ENCODE peak calls at places on chromosomes 12 and 14, in nine cellular contexts. F is OCI-LY7; I is activated T-cell treated with anti-CD3 and anti-CD28 coated beads, Interleukin-2, amount 50 U/mL, for 72 hours; R is stimulated activated CD8-positive, alpha-beta memory T cell treated with anti-CD3 and anti-CD28 coated beads, Interleukin-7, amount 100 ng/mL, for 24 hours; C is GM23248; V is SW480; N is activated CD8-positive, alpha-beta memory T cell treated with anti-CD3 and anti-CD28 coated beads, Interleukin-2, amount 10 ng/mL, durations not matched to agents 7 days and 5 days; Q is HS-27A; H is hypothalamus. A is an unnamed sample.

GRCh38 chr12:77324763-77325468 is 259.5 kb upstream of the E2F7 start:
- DNase-seq in I (peak), F (peak), N (peak), Q (peak), H (peak), C (peak), V (peak), R (peak), A (peak)

GRCh38 chr14:50762001-50762930 is 68.7 kb downstream of the NIN start:
- DNase-seq in I (peak), C (peak), R (no peak), F (no peak), Q (peak), V (no peak), N (peak), H (peak), A (no peak)

GRCh38 chr12:118549506-118550109 is 173.3 kb downstream of the SUDS3 start:
- DNase-seq in V (no peak), C (no peak), Q (no peak), I (no peak), R (no peak), N (no peak), F (no peak), H (no peak), A (no peak)

GRCh38 chr14:92951912-92952471 is 29.0 kb downstream of the CHGA start:
- DNase-seq in N (peak), V (peak), I (peak), C (peak), Q (peak), F (peak), H (peak), R (peak), A (no peak)

GRCh38 chr14:67377916-67378315 is 17.8 kb downstream of the EIF2S1 start:
- DNase-seq in V (no peak), I (no peak), C (no peak), Q (no peak), N (no peak), F (no peak), R (no peak), H (no peak), A (no peak)

GRCh38 chr12:55705802-55706402 is 1.8 kb downstream of the ITGA7 start:
- DNase-seq in C (no peak), I (no peak), R (no peak), H (no peak), V (no peak), Q (no peak), N (no peak), F (peak), A (no peak)

GRCh38 chr12:117134059-117134458 is 34.8 kb upstream of the TESC start:
- DNase-seq in I (peak), Q (no peak), H (no peak), N (peak), V (no peak), F (no peak), C (peak), R (peak), A (no peak)

GRCh38 chr14:97158102-97158501 is 360.9 kb downstream of the VRK1 start:
- DNase-seq in N (no peak), R (no peak), C (no peak), H (no peak), F (no peak), I (no peak), Q (no peak), V (no peak), A (no peak)

GRCh38 chr12:85394809-85395208 is 114.8 kb downstream of the ALX1 start:
- DNase-seq in F (no peak), V (no peak), N (no peak), C (peak), H (no peak), Q (no peak), R (no peak), I (no peak), A (no peak)

GRCh38 chr14:79229383-79229875 is 981.9 kb downstream of the DIO2 start:
- DNase-seq in F (no peak), N (no peak), R (no peak), H (no peak), Q (no peak), C (no peak), I (no peak), V (no peak), A (no peak)

GRCh38 chr14:35341454-35342159 is 49.4 kb downstream of the PSMA6 start:
- DNase-seq in V (peak), N (no peak), I (peak), R (no peak), F (no peak), Q (peak), H (peak), C (peak), A (peak)

GRCh38 chr12:114692558-114693531 is 8.9 kb upstream of the TBX3 start:
- DNase-seq in R (no peak), I (no peak), H (no peak), F (no peak), V (peak), N (no peak), Q (no peak), C (peak), A (no peak)

GRCh38 chr12:54259194-54260011 is 20.5 kb downstream of the CBX5 start:
- DNase-seq in C (peak), R (peak), V (peak), N (no peak), H (peak), Q (no peak), F (peak), I (peak), A (peak)

GRCh38 chr12:46585854-46586621 is 213.5 kb upstream of the SLC38A2 start:
- DNase-seq in V (peak), C (peak), F (peak), R (no peak), N (peak), Q (peak), H (no peak), I (peak), A (no peak)

GRCh38 chr14:102968306-102968705 is 45.8 kb downstream of the AMN start:
- DNase-seq in H (no peak), V (no peak), R (no peak), I (no peak), N (no peak), F (no peak), Q (no peak), C (no peak), A (no peak)

GRCh38 chr14:61933021-61933420 is 170.8 kb downstream of the SNAPC1 start:
- DNase-seq in H (no peak), R (no peak), Q (no peak), N (no peak), V (no peak), C (no peak), I (no peak), F (no peak), A (no peak)

GRCh38 chr14:72699852-72700257 is 194.0 kb downstream of the DPF3 start:
- DNase-seq in V (no peak), F (no peak), I (no peak), H (no peak), R (no peak), N (no peak), Q (no peak), C (peak), A (no peak)

GRCh38 chr12:124512667-124513296 is 54.6 kb downstream of the NCOR2 start:
- DNase-seq in H (peak), N (no peak), V (peak), F (no peak), Q (peak), I (no peak), C (peak), R (no peak), A (peak)

GRCh38 chr14:77151918-77152588 is 10.5 kb upstream of the ZDHHC22 start:
- DNase-seq in N (no peak), I (no peak), Q (no peak), V (peak), R (no peak), H (peak), C (peak), F (peak), A (no peak)

GRCh38 chr14:39168591-39168990 is 1.5 kb downstream of the TRAPPC6B start:
- DNase-seq in F (no peak), Q (no peak), H (no peak), R (no peak), C (no peak), I (no peak), N (no peak), V (no peak), A (no peak)

GRCh38 chr12:96241484-96242256 is 47.5 kb downstream of the ELK3 start:
- DNase-seq in F (no peak), R (no peak), I (peak), V (no peak), N (peak), Q (no peak), C (peak), H (peak), A (no peak)

GRCh38 chr12:55974308-55974724 is 438 bp downstream of the RAB5B start:
- DNase-seq in I (peak), V (peak), C (peak), H (no peak), N (peak), F (peak), R (no peak), Q (no peak), A (no peak)

GRCh38 chr12:92759634-92760268 is 57.0 kb downstream of the PLEKHG7 start:
- DNase-seq in I (no peak), R (no peak), C (peak), N (no peak), V (peak), F (no peak), H (no peak), Q (peak), A (no peak)

GRCh38 chr14:24381363-24382102 is 13.5 kb downstream of the NFATC4 start:
- DNase-seq in N (no peak), Q (no peak), F (no peak), H (no peak), R (no peak), C (no peak), V (no peak), I (no peak), A (no peak)

GRCh38 chr14:101972126-101972785 is 7.9 kb downstream of the DYNC1H1 start:
- DNase-seq in R (no peak), C (peak), Q (peak), V (peak), H (peak), N (peak), F (no peak), I (no peak), A (peak)

GRCh38 chr12:57190821-57191220 is 25.8 kb upstream of the NXPH4 start:
- DNase-seq in Q (no peak), V (no peak), C (no peak), I (no peak), F (no peak), R (no peak), H (no peak), N (no peak), A (no peak)

GRCh38 chr14:53979747-53980642 is 23.4 kb upstream of the BMP4 start:
- DNase-seq in C (peak), H (no peak), F (no peak), V (peak), Q (peak), I (no peak), N (no peak), R (no peak), A (no peak)

GRCh38 chr12:99087278-99087677 is 442.2 kb downstream of the APAF1 start:
- DNase-seq in C (peak), H (no peak), R (no peak), F (no peak), V (no peak), N (no peak), I (no peak), Q (no peak), A (no peak)

A was measured in anterior cingulate cortex.